ENCODE peak calls at places on chromosomes 2 and 18, in eight cellular contexts. One of them, this sample, is unnamed.

GRCh38 chr2:10267551-10268465 is 34.9 kb upstream of the HPCAL1 start:
- DNase-seq in foreskin fibroblast: no peak
- DNase-seq in T-helper 1 cell: no peak
- DNase-seq in naive B cell: no peak
- DNase-seq in chondrocyte: peak; percentile 82
- DNase-seq in left colon: peak; percentile 91
- DNase-seq in GM04503: no peak
- DNase-seq in lower leg skin: peak; percentile 80
- DNase-seq in this sample: no peak

GRCh38 chr2:16226381-16226780 is 286.0 kb downstream of the MYCN start:
- DNase-seq in foreskin fibroblast: no peak
- DNase-seq in T-helper 1 cell: no peak
- DNase-seq in naive B cell: no peak
- DNase-seq in chondrocyte: no peak
- DNase-seq in left colon: no peak
- DNase-seq in GM04503: no peak
- DNase-seq in lower leg skin: no peak
- DNase-seq in this sample: no peak

GRCh38 chr2:19120941-19121750 is 237.3 kb downstream of the OSR1 start:
- DNase-seq in foreskin fibroblast: peak; percentile 97
- DNase-seq in T-helper 1 cell: no peak
- DNase-seq in naive B cell: no peak
- DNase-seq in chondrocyte: no peak
- DNase-seq in left colon: no peak
- DNase-seq in GM04503: peak; percentile 86
- DNase-seq in lower leg skin: no peak
- DNase-seq in this sample: no peak

GRCh38 chr2:128310094-128310716 is 8.5 kb downstream of the HS6ST1 start:
- DNase-seq in foreskin fibroblast: no peak
- DNase-seq in T-helper 1 cell: no peak
- DNase-seq in naive B cell: no peak
- DNase-seq in chondrocyte: peak; percentile 86
- DNase-seq in left colon: peak; percentile 2
- DNase-seq in GM04503: no peak
- DNase-seq in lower leg skin: peak; percentile 80
- DNase-seq in this sample: no peak

GRCh38 chr2:152861349-152861942 is 143.0 kb downstream of the ARL6IP6 start:
- DNase-seq in foreskin fibroblast: peak; percentile 1
- DNase-seq in T-helper 1 cell: no peak
- DNase-seq in naive B cell: no peak
- DNase-seq in chondrocyte: no peak
- DNase-seq in left colon: peak; percentile 32
- DNase-seq in GM04503: no peak
- DNase-seq in lower leg skin: no peak
- DNase-seq in this sample: peak; percentile 2

GRCh38 chr2:7448578-7449264 is 531.5 kb downstream of the RNF144A start:
- DNase-seq in foreskin fibroblast: no peak
- DNase-seq in T-helper 1 cell: no peak
- DNase-seq in naive B cell: no peak
- DNase-seq in chondrocyte: no peak
- DNase-seq in left colon: no peak
- DNase-seq in GM04503: no peak
- DNase-seq in lower leg skin: no peak
- DNase-seq in this sample: no peak

GRCh38 chr2:28085183-28085582 is 194.7 kb downstream of the BABAM2 start:
- DNase-seq in foreskin fibroblast: no peak
- DNase-seq in T-helper 1 cell: no peak
- DNase-seq in naive B cell: no peak
- DNase-seq in chondrocyte: no peak
- DNase-seq in left colon: no peak
- DNase-seq in GM04503: no peak
- DNase-seq in lower leg skin: no peak
- DNase-seq in this sample: no peak

GRCh38 chr2:47303341-47304148 is 99.4 kb upstream of the MSH2 start:
- DNase-seq in foreskin fibroblast: no peak
- DNase-seq in T-helper 1 cell: no peak
- DNase-seq in naive B cell: no peak
- DNase-seq in chondrocyte: no peak
- DNase-seq in left colon: no peak
- DNase-seq in GM04503: no peak
- DNase-seq in lower leg skin: no peak
- DNase-seq in this sample: no peak

GRCh38 chr2:168178925-168179324 is 68.5 kb downstream of the STK39 start:
- DNase-seq in foreskin fibroblast: no peak
- DNase-seq in T-helper 1 cell: no peak
- DNase-seq in naive B cell: no peak
- DNase-seq in chondrocyte: no peak
- DNase-seq in left colon: no peak
- DNase-seq in GM04503: no peak
- DNase-seq in lower leg skin: no peak
- DNase-seq in this sample: no peak

GRCh38 chr2:54858021-54858681 is 134.7 kb downstream of the EML6 start:
- DNase-seq in foreskin fibroblast: peak; percentile 44
- DNase-seq in T-helper 1 cell: no peak
- DNase-seq in naive B cell: no peak
- DNase-seq in chondrocyte: no peak
- DNase-seq in left colon: no peak
- DNase-seq in GM04503: no peak
- DNase-seq in lower leg skin: no peak
- DNase-seq in this sample: no peak

GRCh38 chr2:29478641-29479040 is 363.4 kb downstream of the CLIP4 start:
- DNase-seq in foreskin fibroblast: no peak
- DNase-seq in T-helper 1 cell: no peak
- DNase-seq in naive B cell: no peak
- DNase-seq in chondrocyte: no peak
- DNase-seq in left colon: no peak
- DNase-seq in GM04503: no peak
- DNase-seq in lower leg skin: no peak
- DNase-seq in this sample: no peak

GRCh38 chr18:77131100-77131651 is 1.4 kb downstream of the MBP start:
- DNase-seq in foreskin fibroblast: peak; percentile 15
- DNase-seq in T-helper 1 cell: peak; percentile 29
- DNase-seq in naive B cell: peak; percentile 44
- DNase-seq in chondrocyte: no peak
- DNase-seq in left colon: peak; percentile 71
- DNase-seq in GM04503: no peak
- DNase-seq in lower leg skin: peak; percentile 90
- DNase-seq in this sample: peak; percentile 25

GRCh38 chr2:223731503-223731902 is 105.9 kb downstream of the AP1S3 start:
- DNase-seq in foreskin fibroblast: no peak
- DNase-seq in T-helper 1 cell: no peak
- DNase-seq in naive B cell: no peak
- DNase-seq in chondrocyte: no peak
- DNase-seq in left colon: no peak
- DNase-seq in GM04503: no peak
- DNase-seq in lower leg skin: no peak
- DNase-seq in this sample: no peak

GRCh38 chr2:15507061-15507460 is 54.1 kb downstream of the NBAS start:
- DNase-seq in foreskin fibroblast: peak; percentile 4
- DNase-seq in T-helper 1 cell: no peak
- DNase-seq in naive B cell: no peak
- DNase-seq in chondrocyte: no peak
- DNase-seq in left colon: no peak
- DNase-seq in GM04503: no peak
- DNase-seq in lower leg skin: no peak
- DNase-seq in this sample: no peak

GRCh38 chr2:108128226-108128786 is 111.5 kb upstream of the SULT1C3 start:
- DNase-seq in foreskin fibroblast: no peak
- DNase-seq in T-helper 1 cell: no peak
- DNase-seq in naive B cell: no peak
- DNase-seq in chondrocyte: no peak
- DNase-seq in left colon: no peak
- DNase-seq in GM04503: no peak
- DNase-seq in lower leg skin: no peak
- DNase-seq in this sample: no peak

GRCh38 chr2:220079595-220079994 is 452.2 kb downstream of the SLC4A3 start:
- DNase-seq in foreskin fibroblast: no peak
- DNase-seq in T-helper 1 cell: no peak
- DNase-seq in naive B cell: no peak
- DNase-seq in chondrocyte: no peak
- DNase-seq in left colon: no peak
- DNase-seq in GM04503: no peak
- DNase-seq in lower leg skin: no peak
- DNase-seq in this sample: no peak

GRCh38 chr2:28400434-28400833 is 7.8 kb downstream of the FOSL2 start:
- DNase-seq in foreskin fibroblast: no peak
- DNase-seq in T-helper 1 cell: no peak
- DNase-seq in naive B cell: no peak
- DNase-seq in chondrocyte: no peak
- DNase-seq in left colon: no peak
- DNase-seq in GM04503: no peak
- DNase-seq in lower leg skin: no peak
- DNase-seq in this sample: no peak

GRCh38 chr2:112148477-112148876 is 10.3 kb downstream of the FBLN7 start:
- DNase-seq in foreskin fibroblast: no peak
- DNase-seq in T-helper 1 cell: no peak
- DNase-seq in naive B cell: no peak
- DNase-seq in chondrocyte: peak; percentile 44
- DNase-seq in left colon: no peak
- DNase-seq in GM04503: no peak
- DNase-seq in lower leg skin: peak; percentile 77
- DNase-seq in this sample: no peak

GRCh38 chr2:27445615-27446014 is 3.4 kb downstream of the KRTCAP3 start:
- DNase-seq in foreskin fibroblast: no peak
- DNase-seq in T-helper 1 cell: no peak
- DNase-seq in naive B cell: no peak
- DNase-seq in chondrocyte: no peak
- DNase-seq in left colon: peak; percentile 38
- DNase-seq in GM04503: no peak
- DNase-seq in lower leg skin: no peak
- DNase-seq in this sample: no peak

GRCh38 chr2:1685957-1686783 is 58.1 kb downstream of the PXDN start:
- DNase-seq in foreskin fibroblast: peak; percentile 59
- DNase-seq in T-helper 1 cell: no peak
- DNase-seq in naive B cell: no peak
- DNase-seq in chondrocyte: no peak
- DNase-seq in left colon: no peak
- DNase-seq in GM04503: no peak
- DNase-seq in lower leg skin: peak; percentile 76
- DNase-seq in this sample: no peak

GRCh38 chr2:160156665-160157064 is 43.4 kb downstream of the ITGB6 start:
- DNase-seq in foreskin fibroblast: peak; percentile 76
- DNase-seq in T-helper 1 cell: no peak
- DNase-seq in naive B cell: no peak
- DNase-seq in chondrocyte: no peak
- DNase-seq in left colon: no peak
- DNase-seq in GM04503: peak; percentile 48
- DNase-seq in lower leg skin: no peak
- DNase-seq in this sample: no peak

GRCh38 chr2:230416061-230416721 is at the start of gene SP100:
- DNase-seq in foreskin fibroblast: peak; percentile 91
- DNase-seq in T-helper 1 cell: peak; percentile 66
- DNase-seq in naive B cell: peak; percentile 88
- DNase-seq in chondrocyte: no peak
- DNase-seq in left colon: peak; percentile 78
- DNase-seq in GM04503: peak; percentile 57
- DNase-seq in lower leg skin: peak; percentile 95
- DNase-seq in this sample: peak; percentile 81

GRCh38 chr2:231360881-231361294 is 34.6 kb upstream of the B3GNT7 start:
- DNase-seq in foreskin fibroblast: no peak
- DNase-seq in T-helper 1 cell: no peak
- DNase-seq in naive B cell: no peak
- DNase-seq in chondrocyte: no peak
- DNase-seq in left colon: no peak
- DNase-seq in GM04503: no peak
- DNase-seq in lower leg skin: no peak
- DNase-seq in this sample: no peak